ENCODE peak calls at places on chromosomes 11 and 22, in ten cellular contexts. C is uterus; E is activated naive CD4-positive, alpha-beta T cell treated with anti-CD3 and anti-CD28 coated beads for 36 hours; X is CD8-positive, alpha-beta T cell; Z is HFF-Myc; I is left cardiac atrium; T is stimulated activated CD8-positive, alpha-beta memory T cell treated with anti-CD3 and anti-CD28 coated beads, Interleukin-15, amount 100 ng/mL, for 4 hours; R is stomach; B is GM23338; H is T-cell. G is an unnamed sample.

GRCh38 chr22:36405221-36405631 is 17.5 kb upstream of the MYH9 start:
- DNase-seq in Z (no peak), I (no peak), E (peak), X (peak), B (no peak), R (no peak), H (no peak), C (no peak), T (no peak), G (no peak)

GRCh38 chr11:31640611-31641010 is 131.0 kb downstream of the ELP4 start:
- DNase-seq in C (no peak), Z (no peak), R (no peak), B (peak), T (no peak), I (no peak), E (no peak), X (no peak), H (no peak), G (no peak)

GRCh38 chr11:119974467-119974866 is 163.4 kb downstream of the TRIM29 start:
- DNase-seq in T (no peak), R (no peak), X (peak), E (no peak), I (no peak), C (no peak), Z (no peak), B (no peak), H (no peak), G (no peak)

GRCh38 chr22:18998998-18999397 is 62.9 kb upstream of the PRODH start:
- DNase-seq in Z (no peak), R (no peak), E (peak), H (no peak), I (no peak), B (peak), X (no peak), T (no peak), C (no peak), G (no peak)

GRCh38 chr11:62147545-62147944 is 23.7 kb downstream of the INCENP start:
- DNase-seq in Z (no peak), X (peak), E (no peak), I (no peak), C (no peak), R (peak), H (no peak), T (no peak), B (no peak), G (no peak)

GRCh38 chr22:43995057-43995685 is 28.9 kb upstream of the PARVB start:
- DNase-seq in T (no peak), I (no peak), B (no peak), H (no peak), X (no peak), C (no peak), R (no peak), E (no peak), Z (no peak), G (no peak)

GRCh38 chr22:42039271-42039670 is 31.3 kb downstream of the NAGA start:
- DNase-seq in E (no peak), C (no peak), I (no peak), T (no peak), B (no peak), H (no peak), R (no peak), Z (no peak), X (no peak), G (no peak)

GRCh38 chr11:3686751-3687150 is 15.6 kb upstream of the CHRNA10 start:
- DNase-seq in T (no peak), I (no peak), H (no peak), Z (no peak), C (no peak), E (no peak), X (no peak), R (no peak), B (no peak), G (no peak)

GRCh38 chr11:119521551-119521950 is 98.6 kb upstream of the THY1 start:
- DNase-seq in I (no peak), X (no peak), R (no peak), E (no peak), C (no peak), H (no peak), T (no peak), B (no peak), Z (no peak), G (no peak)

GRCh38 chr11:78040691-78041379 is 17.8 kb upstream of the KCTD14 start:
- DNase-seq in E (peak), I (no peak), T (no peak), Z (no peak), X (no peak), C (no peak), B (peak), R (no peak), H (no peak), G (no peak)

GRCh38 chr11:71135112-71135511 is 117.3 kb downstream of the SHANK2 start:
- DNase-seq in Z (no peak), I (no peak), E (no peak), C (no peak), B (no peak), T (no peak), X (no peak), R (no peak), H (no peak), G (no peak)

G was measured in ureter.